ENCODE peak calls at places on chromosomes 13 and 19, in ten cellular contexts. G is AG04450, Z is progenitor cell of endocrine pancreas, F is A549, T is left ventricle myocardium inferior, P is mucosa of descending colon, R is GM06990, Y is uterus, B is upper lobe of right lung, D is astrocyte. Q is an unnamed sample.
A peak's percentile ranks its signal among the peaks of the same experiment; 100 is the strongest.

GRCh38 chr19:38394488-38394887 is 6.0 kb downstream of the SPRED3 start:
- DNase-seq in Y (no peak), T (no peak), G (no peak), P (peak; percentile 68), F (no peak), D (no peak), Z (no peak), R (peak; percentile 56), B (no peak), Q (no peak)

GRCh38 chr19:29537601-29538000 is 11.8 kb downstream of the VSTM2B start:
- DNase-seq in G (no peak), Y (no peak), P (no peak), B (peak; percentile 30), F (no peak), Z (no peak), D (no peak), T (no peak), R (no peak), Q (no peak)

GRCh38 chr19:17943284-17944221 is 10.7 kb downstream of the CCDC124 start:
- DNase-seq in B (no peak), F (no peak), G (no peak), Z (no peak), R (no peak), D (no peak), Y (no peak), T (peak; percentile 17), P (no peak), Q (no peak)

GRCh38 chr13:30338331-30338851 is 31.0 kb upstream of the KATNAL1 start:
- DNase-seq in T (no peak), F (no peak), Z (no peak), P (no peak), G (no peak), D (peak; percentile 68), B (no peak), Y (no peak), R (no peak), Q (no peak)

GRCh38 chr13:38657191-38657590 is 29.7 kb upstream of the FREM2 start:
- DNase-seq in G (no peak), P (no peak), T (no peak), Z (no peak), Y (no peak), F (no peak), D (peak; percentile 55), R (no peak), B (no peak), Q (no peak)

GRCh38 chr19:41935781-41936415 is 7.6 kb upstream of the ERFL start:
- DNase-seq in F (no peak), B (no peak), R (no peak), T (no peak), Y (no peak), Z (no peak), D (no peak), G (no peak), P (peak; percentile 50), Q (no peak)

GRCh38 chr13:99916366-99917103 is 55.0 kb downstream of the ZIC5 start:
- DNase-seq in B (no peak), F (peak; percentile 82), T (no peak), Y (no peak), Z (no peak), D (peak; percentile 46), P (no peak), G (peak; percentile 33), R (no peak), Q (no peak)

GRCh38 chr19:6721773-6722172 is 1.3 kb upstream of the C3 start:
- DNase-seq in G (no peak), P (peak; percentile 40), R (peak; percentile 77), F (no peak), Y (no peak), Z (no peak), T (no peak), B (no peak), D (no peak), Q (no peak)

GRCh38 chr13:30737511-30738342 is 2.4 kb downstream of the ALOX5AP start:
- DNase-seq in Z (no peak), G (no peak), R (peak; percentile 32), P (no peak), D (no peak), B (no peak), Y (no peak), T (no peak), F (no peak), Q (no peak)

GRCh38 chr19:51107406-51108065 is 673 bp downstream of the CTU1 start:
- DNase-seq in Y (no peak), G (no peak), Z (no peak), P (no peak), D (peak; percentile 14), T (no peak), R (no peak), B (no peak), F (peak; percentile 41), Q (no peak)

GRCh38 chr19:46297700-46298476 is 1.0 kb downstream of the HIF3A start:
- DNase-seq in B (peak; percentile 82), Y (peak; percentile 84), D (no peak), G (no peak), T (peak; percentile 90), F (no peak), P (peak; percentile 73), Z (no peak), R (no peak), Q (peak; percentile 69)

GRCh38 chr19:36665832-36666231 is 805 bp downstream of the ZNF461 start:
- DNase-seq in D (no peak), G (no peak), T (no peak), F (no peak), Y (no peak), P (no peak), Z (no peak), R (no peak), B (no peak), Q (no peak)

GRCh38 chr13:37540228-37540627 is 58.3 kb downstream of the POSTN start:
- DNase-seq in B (no peak), R (no peak), Z (no peak), Y (no peak), T (no peak), D (peak; percentile 74), G (peak; percentile 75), P (no peak), F (no peak), Q (no peak)

GRCh38 chr19:50705422-50706019 is 14.1 kb downstream of the SHANK1 start:
- DNase-seq in F (peak; percentile 95), P (no peak), G (peak; percentile 30), Y (no peak), Z (no peak), T (no peak), D (no peak), B (no peak), R (no peak), Q (no peak)

GRCh38 chr13:96700657-96701056 is 293.6 kb downstream of the OXGR1 start:
- DNase-seq in B (no peak), P (no peak), Y (no peak), F (no peak), G (no peak), Z (no peak), D (no peak), R (no peak), T (no peak), Q (no peak)

GRCh38 chr13:78238911-78239310 is 320.3 kb upstream of the EDNRB start:
- DNase-seq in R (no peak), B (no peak), F (no peak), D (peak; percentile 7), Y (no peak), T (no peak), P (no peak), Z (no peak), G (no peak), Q (no peak)

GRCh38 chr13:22103628-22104027 is 432.8 kb downstream of the FGF9 start:
- DNase-seq in Z (no peak), T (no peak), D (no peak), B (no peak), Y (no peak), P (no peak), G (no peak), R (no peak), F (no peak), Q (no peak)

GRCh38 chr19:46579286-46579944 is 21.7 kb upstream of the CALM3 start:
- DNase-seq in T (no peak), F (peak; percentile 55), Z (no peak), D (no peak), B (no peak), G (no peak), R (no peak), Y (no peak), P (no peak), Q (no peak)

DNA sequence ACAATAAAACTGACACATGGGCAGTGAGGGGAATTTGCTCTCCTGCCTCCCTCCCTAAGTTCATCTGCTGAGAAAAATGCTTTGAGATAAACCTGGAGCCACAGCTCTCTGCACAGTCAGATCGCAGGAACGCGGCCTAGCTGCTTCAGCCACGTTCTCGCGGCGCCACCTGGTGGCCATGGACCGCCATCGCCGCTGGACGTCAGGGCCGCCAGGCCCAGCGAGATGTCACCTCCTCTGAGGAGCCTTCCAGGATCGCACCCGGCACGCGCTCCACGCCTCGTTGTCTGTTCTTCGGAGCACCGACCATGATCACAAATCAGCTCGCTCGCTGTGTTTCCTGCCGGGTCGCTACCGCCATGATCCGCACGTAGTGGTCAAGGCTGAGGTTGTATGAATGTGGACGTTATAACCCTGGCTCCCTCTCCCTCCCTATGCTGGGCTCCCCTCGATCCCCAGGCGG is 20.6 kb upstream of the USP29 start:
- DNase-seq in Y (peak; percentile 76), G (no peak), T (peak; percentile 72), R (peak; percentile 27), F (peak; percentile 33), D (peak; percentile 10), Z (no peak), P (no peak), B (peak; percentile 82), Q (peak; percentile 46)
- TF ChIP-seq CTCF in Y (peak; percentile 94), G (peak; percentile 26), T (peak; percentile 91), R (peak; percentile 73), F (peak; percentile 12), D (peak; percentile 25), Z (peak; percentile 25), P (no peak), B (peak; percentile 89), Q (peak; percentile 59)

GRCh38 chr13:109271061-109271460 is 515.3 kb downstream of the IRS2 start:
- DNase-seq in Y (no peak), G (no peak), P (no peak), T (no peak), R (no peak), F (no peak), D (no peak), Z (no peak), B (no peak), Q (no peak)
- TF ChIP-seq CTCF in Y (no peak), G (no peak), P (no peak), T (no peak), R (no peak), F (no peak), D (no peak), Z (no peak), B (no peak), Q (no peak)

GRCh38 chr13:35501721-35502235 is 25.3 kb upstream of the MAB21L1 start:
- DNase-seq in G (no peak), Z (no peak), F (no peak), T (no peak), Y (no peak), B (no peak), P (no peak), R (no peak), D (no peak), Q (no peak)
- TF ChIP-seq CTCF in G (no peak), Z (no peak), F (no peak), T (no peak), Y (no peak), B (no peak), P (no peak), R (no peak), D (no peak), Q (no peak)

DNA sequence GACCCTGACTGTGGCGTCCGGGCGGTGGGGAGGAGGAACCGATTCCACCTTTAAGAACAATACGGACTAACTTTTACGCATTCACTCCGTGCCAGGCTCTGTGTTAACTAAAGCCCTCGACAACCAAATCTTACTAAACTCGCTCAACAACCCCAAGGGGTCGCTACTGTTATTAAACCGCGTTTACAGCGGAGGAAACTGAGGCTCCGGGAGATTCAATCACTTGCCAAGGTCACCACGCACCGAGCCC is 1.2 kb downstream of the SAMD1 start:
- DNase-seq in Z (no peak), B (no peak), T (no peak), P (no peak), Y (no peak), D (peak; percentile 29), F (no peak), G (no peak), R (no peak), Q (no peak)
- TF ChIP-seq CTCF in Z (peak; percentile 31), B (peak; percentile 18), T (peak; percentile 26), P (no peak), Y (no peak), D (no peak), F (no peak), G (peak; percentile 16), R (peak; percentile 15), Q (no peak)